ENCODE peak calls at places on chromosomes 3 and 15, in four cellular contexts. F is substantia nigra, Y is PC-3, R is OCI-LY7. T is an unnamed sample.

GRCh38 chr15:69735126-69735525 is 282.5 kb downstream of the RPLP1 start:
- DNase-seq in F (no peak), Y (no peak), R (no peak), T (no peak)

GRCh38 chr3:73448761-73449290 is 175.9 kb downstream of the PDZRN3 start:
- DNase-seq in R (peak; percentile 56), Y (no peak), F (no peak), T (no peak)

GRCh38 chr3:185502987-185503386 is 4.2 kb upstream of the TMEM41A start:
- DNase-seq in Y (no peak), R (no peak), F (no peak), T (no peak)

GRCh38 chr15:57665939-57666338 is 40.6 kb upstream of the POLR2M start:
- DNase-seq in Y (no peak), F (no peak), R (no peak), T (no peak)

GRCh38 chr3:46707601-46708011 is 6.4 kb downstream of the TMIE start:
- DNase-seq in Y (no peak), R (no peak), F (no peak), T (no peak)

GRCh38 chr3:55812403-55813013 is 325.4 kb upstream of the WNT5A start:
- DNase-seq in R (no peak), Y (no peak), F (no peak), T (no peak)

GRCh38 chr15:80549191-80549590 is 145.0 kb downstream of the ARNT2 start:
- DNase-seq in R (no peak), Y (peak; percentile 43), F (no peak), T (no peak)

GRCh38 chr3:176920806-176921205 is 276.5 kb downstream of the TBL1XR1 start:
- DNase-seq in F (no peak), Y (peak; percentile 25), R (no peak), T (no peak)

GRCh38 chr3:196463804-196464203 is 31.6 kb upstream of the UBXN7 start:
- DNase-seq in Y (no peak), F (no peak), R (no peak), T (no peak)

GRCh38 chr3:122456074-122456473 is 40.2 kb upstream of the WDR5B start:
- DNase-seq in F (no peak), Y (no peak), R (no peak), T (no peak)

GRCh38 chr3:126792998-126793397 is 89.0 kb downstream of the CHCHD6 start:
- DNase-seq in Y (no peak), R (no peak), F (no peak), T (no peak)

GRCh38 chr3:188326968-188327367 is 173.0 kb downstream of the LPP start:
- DNase-seq in R (no peak), F (no peak), Y (no peak), T (no peak)
- H3K27ac ChIP-seq in R (no peak overlapping the region), F (no peak overlapping the region), Y (no peak overlapping the region), T (no peak overlapping the region)

GRCh38 chr15:60134609-60135008 is 130.5 kb downstream of the FOXB1 start:
- DNase-seq in F (no peak), R (no peak), Y (peak; percentile 32), T (no peak)

GRCh38 chr15:60137711-60138396 is 133.7 kb downstream of the FOXB1 start:
- DNase-seq in R (no peak), Y (peak; percentile 31), F (no peak), T (no peak)

GRCh38 chr15:60135961-60136360 is 131.8 kb downstream of the FOXB1 start:
- DNase-seq in R (no peak), F (peak; percentile 39), Y (no peak), T (no peak)

DNA sequence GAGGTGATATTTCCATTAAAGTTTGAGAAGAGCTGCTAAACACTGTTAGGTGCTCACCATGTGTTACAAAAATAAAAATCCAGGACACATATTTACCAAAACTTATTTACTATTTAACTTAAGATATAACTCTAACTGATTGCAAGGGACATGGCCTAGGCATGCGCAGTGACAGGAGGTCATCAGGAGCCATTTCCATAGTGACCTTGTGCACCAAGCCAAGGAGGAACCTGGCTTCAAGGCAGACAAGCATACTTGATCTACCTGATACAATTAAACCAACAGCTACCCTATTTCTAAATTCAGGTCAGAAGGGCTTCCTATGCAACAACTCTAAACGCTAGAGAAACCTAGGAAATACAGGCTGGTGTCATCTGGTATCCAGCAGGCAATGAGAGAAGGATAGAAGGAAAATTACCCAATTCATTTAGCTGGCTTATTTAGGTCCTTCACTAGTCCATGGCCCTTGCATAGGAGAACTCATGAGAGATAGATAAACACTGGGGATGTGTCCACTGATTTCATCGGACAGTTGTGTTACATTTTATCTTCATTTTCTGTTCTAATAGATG is 134.4 kb downstream of the FOXB1 start:
- DNase-seq in F (no peak), R (no peak), Y (no peak), T (no peak)
- H3K27ac ChIP-seq in F (no peak overlapping the region), R (no peak overlapping the region), Y (no peak overlapping the region), T (peak overlapping the region; percentile 23)

GRCh38 chr3:99939834-99940233 is 122.2 kb downstream of the CMSS1 start:
- DNase-seq in R (no peak), Y (no peak), F (no peak), T (no peak)
- H3K27ac ChIP-seq in R (no peak overlapping the region), Y (no peak overlapping the region), F (no peak overlapping the region), T (no peak overlapping the region)

DNA sequence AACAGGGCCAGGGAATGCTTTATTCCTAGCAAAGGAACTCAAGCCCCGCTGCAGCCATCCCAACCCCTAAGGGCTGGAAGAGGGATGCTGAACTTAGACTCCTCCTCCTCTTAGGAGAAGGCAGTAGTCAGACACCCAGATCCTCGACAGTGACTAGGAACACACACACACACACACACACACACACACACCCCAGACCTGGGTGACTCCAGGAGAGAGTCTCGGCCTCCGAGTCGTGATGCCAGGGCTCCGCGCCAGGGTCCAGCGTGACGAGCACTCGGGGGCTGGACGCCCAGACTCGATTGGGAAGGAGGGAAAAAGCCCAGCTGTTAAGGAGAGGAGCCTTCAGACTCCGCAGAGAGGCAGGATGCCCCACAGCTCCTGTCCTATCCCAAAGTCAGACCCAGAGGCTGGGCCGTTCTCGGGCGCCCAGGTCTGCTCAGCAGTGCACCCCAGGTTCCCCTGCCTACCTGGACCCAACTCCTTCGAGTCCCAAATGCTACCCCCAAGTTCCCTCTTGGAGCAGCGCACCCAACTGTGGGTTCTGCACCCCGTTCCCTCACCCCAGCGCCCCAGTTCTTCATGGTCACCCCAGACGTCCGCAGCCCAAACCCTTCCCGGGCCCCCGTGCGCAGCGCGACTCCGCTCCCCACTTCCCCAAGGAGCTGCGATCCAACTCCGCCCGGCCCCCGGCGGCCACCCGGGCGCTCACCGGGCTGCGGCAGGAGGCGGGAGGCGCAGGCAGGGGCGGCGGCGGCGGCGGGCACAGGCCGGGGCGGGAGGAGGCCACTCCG is 421 bp downstream of the BMF start:
- DNase-seq in Y (peak; percentile 32), R (no peak), F (no peak), T (no peak)
- H3K27ac ChIP-seq in Y (no peak overlapping the region), R (no peak overlapping the region), F (peak overlapping the region; percentile 43), T (no peak overlapping the region)

GRCh38 chr15:41559489-41560177 is 621 bp downstream of the TYRO3 start:
- DNase-seq in R (no peak), Y (peak; percentile 11), F (no peak), T (no peak)
- H3K27ac ChIP-seq in R (no peak overlapping the region), Y (no peak overlapping the region), F (peak overlapping the region; percentile 97), T (no peak overlapping the region)

GRCh38 chr3:156181509-156181908 is 61.1 kb downstream of the KCNAB1 start:
- DNase-seq in Y (peak; percentile 72), R (no peak), F (no peak), T (peak; percentile 91)

GRCh38 chr3:156184156-156184555 is 63.8 kb downstream of the KCNAB1 start:
- DNase-seq in F (no peak), Y (no peak), R (no peak), T (no peak)

GRCh38 chr3:156189927-156190326 is 69.5 kb downstream of the KCNAB1 start:
- DNase-seq in Y (no peak), F (no peak), R (no peak), T (no peak)

GRCh38 chr3:156183396-156183795 is 63.0 kb downstream of the KCNAB1 start:
- DNase-seq in R (no peak), Y (no peak), F (no peak), T (no peak)

DNA sequence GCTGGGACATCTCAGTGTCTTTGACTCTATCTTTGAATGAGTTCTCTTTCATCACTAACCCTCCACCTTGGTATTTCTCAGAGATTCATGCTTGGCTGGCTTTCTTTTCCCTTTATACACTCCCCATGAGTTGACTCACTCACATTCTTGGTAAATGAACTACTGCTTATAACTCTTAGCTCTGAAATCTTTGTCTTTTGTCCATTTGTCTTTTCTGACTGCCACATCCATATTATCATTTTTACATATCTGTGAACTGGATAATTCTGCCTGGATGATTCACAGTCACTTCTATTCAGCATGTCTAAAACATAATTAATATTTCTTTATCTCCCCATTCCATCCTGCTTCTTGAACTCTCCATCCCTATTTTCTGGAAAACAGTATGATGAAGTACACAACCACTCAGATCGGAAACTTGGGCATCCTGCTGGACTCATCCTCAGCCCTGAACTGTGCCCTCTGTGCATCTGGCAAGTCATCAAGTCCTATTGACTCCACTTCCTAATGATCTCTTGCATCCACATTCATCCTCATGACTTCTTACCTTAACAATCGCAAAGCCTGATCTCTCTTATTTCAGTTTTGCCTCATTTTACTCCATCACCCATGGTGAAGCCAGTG is 66.9 kb downstream of the KCNAB1 start:
- DNase-seq in Y (peak; percentile 56), F (no peak), R (no peak), T (no peak)
- H3K27ac ChIP-seq in Y (no peak overlapping the region), F (no peak overlapping the region), R (no peak overlapping the region), T (peak overlapping the region; percentile 47)

DNA sequence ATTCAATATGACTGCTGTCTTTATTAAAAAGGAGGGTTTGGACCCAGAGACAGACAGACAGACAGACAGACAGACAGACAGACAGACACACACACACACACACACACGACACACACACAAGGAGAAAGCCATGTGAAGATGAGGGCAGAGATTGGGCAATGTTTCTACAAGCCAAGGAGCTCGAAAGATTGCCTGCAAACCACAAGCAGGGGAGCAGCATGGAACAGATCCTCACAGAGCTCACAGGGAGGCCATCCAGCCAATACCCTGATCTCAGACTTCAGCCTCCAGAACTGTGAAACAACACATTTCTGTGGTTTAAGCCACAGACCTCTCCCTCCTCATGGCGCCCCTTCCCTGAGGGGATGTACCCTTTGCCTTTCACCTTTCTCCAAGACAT is 35.8 kb upstream of the ABHD2 start:
- DNase-seq in R (no peak), F (no peak), Y (no peak), T (no peak)
- H3K27ac ChIP-seq in R (no peak overlapping the region), F (no peak overlapping the region), Y (no peak overlapping the region), T (no peak overlapping the region)

DNA sequence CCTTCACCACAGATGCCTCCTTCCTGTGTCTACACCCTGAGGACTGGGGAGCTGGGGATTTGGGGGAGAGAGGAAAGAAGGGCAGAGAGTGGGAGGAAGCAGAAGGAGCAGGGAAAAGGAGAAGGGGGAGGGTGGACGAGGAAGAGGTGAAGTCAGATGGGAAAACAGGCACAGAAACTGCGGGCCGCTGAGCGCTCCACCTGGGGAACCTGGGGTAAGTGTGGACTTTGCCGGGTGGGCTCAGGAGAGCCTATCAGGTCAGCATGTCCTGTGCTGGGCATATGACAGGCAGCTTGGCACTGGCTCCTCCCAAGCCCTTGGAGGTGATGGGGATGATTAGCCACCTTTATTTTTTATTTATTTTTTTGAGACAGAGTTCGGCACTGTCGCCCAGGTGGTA is 62.6 kb downstream of the CORO2B start:
- DNase-seq in F (no peak), Y (no peak), R (no peak), T (no peak)
- H3K27ac ChIP-seq in F (peak overlapping the region; percentile 70), Y (no peak overlapping the region), R (no peak overlapping the region), T (peak overlapping the region; percentile 95)

T was measured in epithelial cell of prostate.